ENCODE peak calls at places on chromosomes 12 and 14, in four cellular contexts. One of them, this sample, is unnamed.

GRCh38 chr12:24111591-24111990 is 162.1 kb upstream of the SOX5 start:
- DNase-seq in stomach: no peak
- DNase-seq in fibroblast of pulmonary artery: peak; percentile 50
- DNase-seq in sigmoid colon: no peak
- DNase-seq in this sample: no peak

GRCh38 chr12:123026094-123026853 is 45.8 kb downstream of the ARL6IP4 start:
- DNase-seq in sigmoid colon: no peak
- DNase-seq in stomach: no peak
- DNase-seq in fibroblast of pulmonary artery: no peak
- DNase-seq in this sample: no peak

GRCh38 chr14:97218336-97218712 is 421.1 kb downstream of the VRK1 start:
- DNase-seq in fibroblast of pulmonary artery: no peak
- DNase-seq in sigmoid colon: no peak
- DNase-seq in stomach: no peak
- DNase-seq in this sample: no peak

GRCh38 chr12:41981758-41982157 is 162.9 kb downstream of the GXYLT1 start:
- DNase-seq in sigmoid colon: no peak
- DNase-seq in stomach: no peak
- DNase-seq in fibroblast of pulmonary artery: no peak
- DNase-seq in this sample: no peak

GRCh38 chr12:48351022-48351708 is 446 bp upstream of the ZNF641 start:
- DNase-seq in sigmoid colon: peak; percentile 93
- DNase-seq in stomach: peak; percentile 72
- DNase-seq in fibroblast of pulmonary artery: peak; percentile 95
- DNase-seq in this sample: no peak

GRCh38 chr14:106069786-106070185 is 543.4 kb downstream of the TMEM121 start:
- DNase-seq in stomach: no peak
- DNase-seq in fibroblast of pulmonary artery: no peak
- DNase-seq in sigmoid colon: no peak
- DNase-seq in this sample: no peak

GRCh38 chr14:95522116-95522515 is 5.7 kb upstream of the SYNE3 start:
- DNase-seq in fibroblast of pulmonary artery: no peak
- DNase-seq in stomach: no peak
- DNase-seq in sigmoid colon: no peak
- DNase-seq in this sample: no peak

GRCh38 chr14:94100847-94101246 is 9.7 kb upstream of the IFI27 start:
- DNase-seq in fibroblast of pulmonary artery: peak; percentile 59
- DNase-seq in stomach: no peak
- DNase-seq in sigmoid colon: no peak
- DNase-seq in this sample: no peak

GRCh38 chr12:131671871-131672270 is 39.0 kb upstream of the SFSWAP start:
- DNase-seq in stomach: no peak
- DNase-seq in fibroblast of pulmonary artery: no peak
- DNase-seq in sigmoid colon: no peak
- DNase-seq in this sample: no peak

GRCh38 chr14:29077916-29078315 is 311.3 kb downstream of the FOXG1 start:
- DNase-seq in stomach: no peak
- DNase-seq in fibroblast of pulmonary artery: no peak
- DNase-seq in sigmoid colon: no peak
- DNase-seq in this sample: no peak

GRCh38 chr14:38961136-38961535 is 141.9 kb downstream of the SEC23A start:
- DNase-seq in fibroblast of pulmonary artery: no peak
- DNase-seq in sigmoid colon: no peak
- DNase-seq in stomach: no peak
- DNase-seq in this sample: no peak

GRCh38 chr14:70924521-70924920 is 17.3 kb downstream of the PCNX1 start:
- DNase-seq in fibroblast of pulmonary artery: no peak
- DNase-seq in stomach: no peak
- DNase-seq in sigmoid colon: no peak
- DNase-seq in this sample: no peak

GRCh38 chr12:89663577-89664357 is 44.9 kb downstream of the ATP2B1 start:
- DNase-seq in sigmoid colon: no peak
- DNase-seq in fibroblast of pulmonary artery: peak; percentile 13
- DNase-seq in stomach: no peak
- DNase-seq in this sample: no peak

GRCh38 chr14:70731447-70732239 is 77.7 kb downstream of the MAP3K9 start:
- DNase-seq in stomach: no peak
- DNase-seq in fibroblast of pulmonary artery: no peak
- DNase-seq in sigmoid colon: no peak
- DNase-seq in this sample: no peak

GRCh38 chr12:87806310-87806709 is 222.9 kb downstream of the C12orf50 start:
- DNase-seq in fibroblast of pulmonary artery: no peak
- DNase-seq in sigmoid colon: no peak
- DNase-seq in stomach: no peak
- DNase-seq in this sample: no peak

GRCh38 chr14:86035882-86036281 is 505.9 kb downstream of the FLRT2 start:
- DNase-seq in stomach: no peak
- DNase-seq in sigmoid colon: no peak
- DNase-seq in fibroblast of pulmonary artery: peak; percentile 27
- DNase-seq in this sample: no peak

GRCh38 chr12:30457621-30458289 is 237.9 kb downstream of the IPO8 start:
- DNase-seq in fibroblast of pulmonary artery: peak; percentile 94
- DNase-seq in stomach: no peak
- DNase-seq in sigmoid colon: no peak
- DNase-seq in this sample: no peak

GRCh38 chr12:7989827-7990491 is 42.6 kb upstream of the FOXJ2 start:
- DNase-seq in sigmoid colon: no peak
- DNase-seq in stomach: peak; percentile 29
- DNase-seq in fibroblast of pulmonary artery: peak; percentile 23
- DNase-seq in this sample: no peak

GRCh38 chr14:52079239-52079956 is 10.5 kb upstream of the NID2 start:
- DNase-seq in fibroblast of pulmonary artery: peak; percentile 51
- DNase-seq in sigmoid colon: no peak
- DNase-seq in stomach: no peak
- DNase-seq in this sample: no peak

GRCh38 chr12:130686511-130686981 is 29.6 kb downstream of the RIMBP2 start:
- DNase-seq in fibroblast of pulmonary artery: no peak
- DNase-seq in sigmoid colon: no peak
- DNase-seq in stomach: no peak
- DNase-seq in this sample: no peak

GRCh38 chr12:115207216-115207915 is 523.4 kb upstream of the TBX3 start:
- DNase-seq in stomach: no peak
- DNase-seq in fibroblast of pulmonary artery: no peak
- DNase-seq in sigmoid colon: no peak
- DNase-seq in this sample: no peak

GRCh38 chr14:21923820-21924219 is 250.2 kb upstream of the OR4E1 start:
- DNase-seq in stomach: no peak
- DNase-seq in fibroblast of pulmonary artery: no peak
- DNase-seq in sigmoid colon: no peak
- DNase-seq in this sample: no peak

GRCh38 chr14:96176811-96177211 is 27.8 kb upstream of the BDKRB2 start:
- DNase-seq in stomach: no peak
- DNase-seq in fibroblast of pulmonary artery: peak; percentile 89
- DNase-seq in sigmoid colon: peak; percentile 85
- DNase-seq in this sample: no peak

GRCh38 chr14:21723431-21724045 is 49.9 kb upstream of the OR4E1 start:
- DNase-seq in fibroblast of pulmonary artery: peak; percentile 24
- DNase-seq in sigmoid colon: no peak
- DNase-seq in stomach: no peak
- DNase-seq in this sample: no peak

GRCh38 chr14:101561145-101561896 is at the start of gene DIO3:
- DNase-seq in stomach: no peak
- DNase-seq in fibroblast of pulmonary artery: no peak
- DNase-seq in sigmoid colon: no peak
- DNase-seq in this sample: no peak

GRCh38 chr14:101561897-101562490 is 699 bp downstream of the DIO3 start:
- DNase-seq in sigmoid colon: no peak
- DNase-seq in stomach: no peak
- DNase-seq in fibroblast of pulmonary artery: no peak
- DNase-seq in this sample: no peak

GRCh38 chr14:101559250-101559623 is 2.1 kb upstream of the DIO3 start:
- DNase-seq in sigmoid colon: no peak
- DNase-seq in stomach: no peak
- DNase-seq in fibroblast of pulmonary artery: no peak
- DNase-seq in this sample: no peak

GRCh38 chr14:101559624-101560533 is 1.4 kb upstream of the DIO3 start:
- DNase-seq in fibroblast of pulmonary artery: peak; percentile 6
- DNase-seq in sigmoid colon: peak; percentile 81
- DNase-seq in stomach: no peak
- DNase-seq in this sample: no peak

GRCh38 chr14:101560534-101561113 is 671 bp upstream of the DIO3 start:
- DNase-seq in sigmoid colon: no peak
- DNase-seq in fibroblast of pulmonary artery: no peak
- DNase-seq in stomach: no peak
- DNase-seq in this sample: no peak
- TF ChIP-seq CTCF in sigmoid colon: no peak
- TF ChIP-seq CTCF in fibroblast of pulmonary artery: no peak
- TF ChIP-seq CTCF in stomach: no peak
- TF ChIP-seq CTCF in this sample: no peak

GRCh38 chr12:95963104-95963503 is 20.0 kb downstream of the AMDHD1 start:
- DNase-seq in fibroblast of pulmonary artery: no peak
- DNase-seq in sigmoid colon: no peak
- DNase-seq in stomach: no peak
- DNase-seq in this sample: no peak
- TF ChIP-seq CTCF in fibroblast of pulmonary artery: no peak
- TF ChIP-seq CTCF in sigmoid colon: no peak
- TF ChIP-seq CTCF in stomach: no peak
- TF ChIP-seq CTCF in this sample: no peak

DNA sequence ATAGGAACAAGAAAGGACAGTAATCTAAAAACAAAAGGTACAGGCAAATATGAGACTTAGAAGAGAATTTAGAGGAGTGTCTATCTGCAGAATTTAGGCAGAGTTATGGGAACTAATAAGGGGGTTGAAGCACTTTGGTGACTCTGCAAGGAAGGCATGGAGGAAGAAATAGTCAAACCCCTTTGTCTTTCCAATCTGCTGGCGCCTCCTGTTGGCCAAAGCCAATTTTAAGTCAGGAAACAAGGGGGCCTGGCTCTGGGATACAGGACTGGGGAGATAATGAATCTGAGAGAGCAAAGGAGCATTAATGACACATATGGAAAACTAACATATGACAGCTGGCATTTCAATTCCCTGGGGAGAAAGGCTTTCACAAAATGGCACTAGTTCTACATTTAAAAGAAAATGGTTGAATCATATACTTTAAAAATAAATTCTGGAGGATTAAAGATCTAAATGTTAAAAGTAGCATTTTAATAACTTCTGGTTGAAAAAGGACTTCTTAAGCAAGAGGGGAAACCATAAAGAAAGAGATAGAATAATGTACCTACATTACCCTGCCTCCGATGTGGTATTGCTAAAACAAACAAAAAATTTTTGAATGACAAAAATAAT is 48.5 kb upstream of the CSRP2 start:
- DNase-seq in fibroblast of pulmonary artery: peak; percentile 56
- DNase-seq in sigmoid colon: no peak
- DNase-seq in stomach: peak; percentile 28
- DNase-seq in this sample: no peak
- TF ChIP-seq CTCF in fibroblast of pulmonary artery: peak; percentile 66
- TF ChIP-seq CTCF in sigmoid colon: no peak
- TF ChIP-seq CTCF in stomach: no peak
- TF ChIP-seq CTCF in this sample: no peak

GRCh38 chr14:103819503-103820307 is 27.7 kb downstream of the PPP1R13B start:
- DNase-seq in stomach: peak; percentile 60
- DNase-seq in fibroblast of pulmonary artery: peak; percentile 48
- DNase-seq in sigmoid colon: peak; percentile 80
- DNase-seq in this sample: no peak
- TF ChIP-seq CTCF in stomach: no peak
- TF ChIP-seq CTCF in fibroblast of pulmonary artery: no peak
- TF ChIP-seq CTCF in sigmoid colon: no peak
- TF ChIP-seq CTCF in this sample: no peak

GRCh38 chr14:35286707-35287106 is 5.5 kb upstream of the PSMA6 start:
- DNase-seq in sigmoid colon: no peak
- DNase-seq in stomach: no peak
- DNase-seq in fibroblast of pulmonary artery: no peak
- DNase-seq in this sample: no peak

GRCh38 chr14:35287481-35288013 is 4.6 kb upstream of the PSMA6 start:
- DNase-seq in stomach: peak; percentile 59
- DNase-seq in sigmoid colon: no peak
- DNase-seq in fibroblast of pulmonary artery: peak; percentile 68
- DNase-seq in this sample: no peak

GRCh38 chr14:35289623-35290022 is 2.6 kb upstream of the PSMA6 start:
- DNase-seq in stomach: no peak
- DNase-seq in fibroblast of pulmonary artery: no peak
- DNase-seq in sigmoid colon: no peak
- DNase-seq in this sample: no peak

GRCh38 chr14:35285168-35285990 is 6.8 kb upstream of the PSMA6 start:
- DNase-seq in stomach: no peak
- DNase-seq in fibroblast of pulmonary artery: no peak
- DNase-seq in sigmoid colon: no peak
- DNase-seq in this sample: no peak

DNA sequence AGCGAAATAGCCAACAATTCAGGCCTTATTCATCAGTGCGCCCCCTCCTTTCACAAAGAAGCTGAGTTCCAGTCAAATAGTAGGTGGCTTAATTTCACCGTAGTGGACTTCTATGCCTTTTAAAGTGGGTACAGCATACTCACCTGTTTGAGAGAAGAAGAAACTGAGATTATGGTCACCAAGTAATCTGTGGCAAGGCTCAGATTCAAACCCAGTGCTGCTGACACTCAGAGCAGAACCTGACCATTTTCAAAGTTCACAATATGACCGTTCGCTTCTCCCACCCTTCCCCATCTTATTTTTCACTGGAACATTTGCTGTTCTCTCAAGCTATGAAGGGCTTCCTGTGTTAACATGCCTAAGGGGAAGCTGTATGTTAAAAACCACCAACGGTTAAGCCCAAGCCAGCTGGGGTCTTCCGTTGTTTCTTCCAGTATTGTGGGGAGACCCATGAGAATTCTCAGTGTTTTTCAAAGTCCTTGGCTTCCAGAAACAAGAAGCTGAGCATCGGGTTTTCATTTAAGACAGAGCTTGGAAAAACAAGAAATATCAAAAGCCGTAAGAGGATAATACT is 6.1 kb upstream of the PSMA6 start:
- DNase-seq in sigmoid colon: no peak
- DNase-seq in stomach: no peak
- DNase-seq in fibroblast of pulmonary artery: no peak
- DNase-seq in this sample: no peak
- TF ChIP-seq CTCF in sigmoid colon: no peak
- TF ChIP-seq CTCF in stomach: no peak
- TF ChIP-seq CTCF in fibroblast of pulmonary artery: no peak
- TF ChIP-seq CTCF in this sample: no peak

DNA sequence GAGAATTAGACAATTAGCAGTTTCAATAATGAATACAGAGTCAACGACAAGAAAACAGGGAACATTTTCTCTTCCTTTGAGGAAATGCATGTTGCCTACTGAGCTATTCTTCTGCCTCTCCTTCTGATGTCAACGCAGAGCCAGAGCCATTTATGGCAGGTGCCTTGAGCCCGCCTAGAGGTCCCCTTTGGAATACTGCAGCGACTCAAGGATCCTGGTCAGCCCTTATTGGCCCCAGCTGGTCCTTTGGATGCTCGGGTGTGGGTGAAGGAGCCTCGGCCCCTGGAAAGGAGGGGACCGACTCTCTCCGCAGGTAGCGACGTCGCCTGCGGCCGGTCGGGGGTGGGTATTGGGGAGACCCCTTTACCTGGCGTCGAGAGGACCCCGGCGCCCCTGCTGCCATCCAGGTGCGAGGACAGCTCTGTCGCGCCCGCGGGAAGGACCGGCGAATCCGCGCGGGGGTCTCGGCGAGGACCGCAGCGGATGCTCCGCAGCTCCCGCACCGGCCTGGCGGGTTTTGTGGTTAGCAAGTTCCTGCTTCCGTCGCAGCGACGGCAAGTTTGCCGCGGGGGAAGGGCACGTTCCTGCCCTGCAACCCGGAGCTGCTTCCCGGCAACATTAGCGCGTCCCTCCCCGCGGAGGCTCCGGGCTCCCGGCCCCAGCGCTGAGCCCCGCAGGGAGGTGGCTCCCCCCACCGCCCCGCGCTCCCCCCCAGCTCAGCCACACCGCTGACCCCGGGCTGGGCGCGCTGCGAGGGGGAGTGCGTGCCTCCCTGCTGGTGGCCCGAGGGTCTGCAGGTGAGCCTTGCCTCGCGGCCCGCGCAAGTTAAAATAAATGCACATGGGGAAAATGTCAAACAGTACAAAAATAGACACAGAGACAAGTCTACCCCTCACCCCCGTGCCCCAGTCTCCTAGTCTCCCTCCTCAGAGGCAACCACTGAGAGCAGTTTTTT is at the start of gene MANSC1:
- DNase-seq in sigmoid colon: peak; percentile 87
- DNase-seq in stomach: peak; percentile 78
- DNase-seq in fibroblast of pulmonary artery: peak; percentile 42
- DNase-seq in this sample: peak; percentile 38
- TF ChIP-seq CTCF in sigmoid colon: peak; percentile 50
- TF ChIP-seq CTCF in stomach: peak; percentile 10
- TF ChIP-seq CTCF in fibroblast of pulmonary artery: peak; percentile 19
- TF ChIP-seq CTCF in this sample: no peak

This sample was measured in activated B cell treated with CpG ODN at 0.5 μM for 24 hours.